ENCODE peak calls at places on chromosomes 12 and 14, in ten cellular contexts. K is naive thymus-derived CD4-positive, alpha-beta T cell; G is effector memory CD4-positive, alpha-beta T cell; M is kidney; Z is body of pancreas; S is upper lobe of right lung; H is left lung; F is left ventricle myocardium inferior; A is breast epithelium; P is uterus. Q is an unnamed sample.

GRCh38 chr12:44812062-44812461 is 64.1 kb downstream of the NELL2 start:
- DNase-seq in K (no peak), G (no peak), M (no peak), Z (no peak), S (no peak), H (no peak), F (no peak), A (no peak), P (no peak), Q (no peak)

GRCh38 chr14:31400031-31400638 is 20.2 kb downstream of the HEATR5A start:
- DNase-seq in K (no peak), G (no peak), M (no peak), Z (no peak), S (no peak), H (no peak), F (no peak), A (no peak), P (no peak), Q (no peak)

GRCh38 chr12:132398386-132398991 is 69.1 kb upstream of the GALNT9 start:
- DNase-seq in K (no peak), G (no peak), M (peak; percentile 68), Z (no peak), S (no peak), H (peak; percentile 78), F (peak; percentile 11), A (no peak), P (no peak), Q (no peak)

GRCh38 chr12:85603556-85603955 is 232.7 kb downstream of the RASSF9 start:
- DNase-seq in K (no peak), G (no peak), M (no peak), Z (no peak), S (no peak), H (no peak), F (no peak), A (no peak), P (no peak), Q (no peak)

GRCh38 chr14:93037354-93037753 is 78.4 kb downstream of the ITPK1 start:
- DNase-seq in K (no peak), G (no peak), M (no peak), Z (no peak), S (no peak), H (peak; percentile 37), F (no peak), A (no peak), P (no peak), Q (no peak)

GRCh38 chr12:110001596-110001995 is 2.4 kb downstream of the ANKRD13A start:
- DNase-seq in K (no peak), G (no peak), M (no peak), Z (no peak), S (no peak), H (no peak), F (no peak), A (no peak), P (no peak), Q (no peak)

GRCh38 chr14:37081220-37081619 is 91.2 kb downstream of the SLC25A21 start:
- DNase-seq in K (no peak), G (no peak), M (no peak), Z (no peak), S (no peak), H (no peak), F (no peak), A (no peak), P (no peak), Q (no peak)

GRCh38 chr14:64324461-64325255 is 30.5 kb upstream of the ESR2 start:
- DNase-seq in K (no peak), G (no peak), M (no peak), Z (no peak), S (no peak), H (no peak), F (no peak), A (no peak), P (no peak), Q (no peak)

GRCh38 chr14:40983604-40984003 is 623.1 kb upstream of the LRFN5 start:
- DNase-seq in K (no peak), G (no peak), M (no peak), Z (no peak), S (no peak), H (no peak), F (no peak), A (no peak), P (no peak), Q (no peak)

GRCh38 chr12:118334939-118335567 is 37.7 kb downstream of the TAOK3 start:
- DNase-seq in K (no peak), G (no peak), M (no peak), Z (no peak), S (peak; percentile 83), H (no peak), F (no peak), A (no peak), P (no peak), Q (no peak)

GRCh38 chr14:105525326-105525725 is 1.1 kb upstream of the TMEM121 start:
- DNase-seq in K (no peak), G (no peak), M (peak; percentile 23), Z (no peak), S (peak; percentile 40), H (no peak), F (no peak), A (no peak), P (no peak), Q (no peak)

GRCh38 chr12:38411426-38411825 is 94.9 kb downstream of the ALG10B start:
- DNase-seq in K (no peak), G (no peak), M (no peak), Z (no peak), S (no peak), H (no peak), F (no peak), A (no peak), P (no peak), Q (no peak)

DNA sequence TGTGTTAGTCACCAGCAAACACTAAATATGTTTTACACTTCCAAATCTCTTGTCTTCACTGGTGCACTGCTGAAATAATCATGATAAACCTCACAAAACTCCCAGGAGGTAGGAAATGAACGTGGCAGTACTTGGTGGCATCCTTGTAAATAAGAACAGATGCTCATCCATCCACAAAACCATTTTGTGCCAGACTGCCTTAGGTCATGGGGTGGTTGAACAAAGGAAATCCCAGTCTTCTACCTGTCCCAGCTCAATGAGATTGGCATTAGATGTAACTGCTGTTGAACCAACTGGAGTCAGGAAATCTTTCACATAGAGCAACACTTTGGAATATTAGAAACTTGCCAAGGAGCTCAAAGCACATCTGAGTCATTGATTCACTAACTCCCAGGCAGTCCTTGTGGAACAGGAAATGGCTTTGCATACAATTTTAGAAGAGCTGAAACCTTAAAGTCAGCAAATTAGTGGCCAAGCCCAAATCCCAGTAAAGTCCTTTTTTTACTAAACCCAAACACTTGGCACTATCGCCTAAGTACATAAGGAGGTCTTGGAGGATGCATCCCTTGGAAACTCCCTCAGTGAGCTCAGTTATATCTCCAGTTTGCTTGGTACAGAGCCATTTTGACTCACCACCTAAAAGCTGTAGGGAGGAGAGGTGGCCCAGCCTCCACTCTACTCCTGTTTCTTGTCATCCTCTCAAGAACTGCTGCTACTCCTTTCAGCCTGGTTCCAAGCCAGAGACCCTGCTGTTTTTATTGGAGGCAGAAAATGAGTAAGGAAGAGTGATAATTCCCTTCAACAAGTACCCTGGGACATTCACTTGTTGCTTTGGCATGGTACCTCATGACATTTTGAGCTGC is 208.0 kb downstream of the NOVA1 start:
- DNase-seq in K (no peak), G (no peak), M (no peak), Z (no peak), S (no peak), H (no peak), F (no peak), A (no peak), P (peak; percentile 54), Q (no peak)
- H3K9me3 ChIP-seq in K (no peaks in the 10 kb centered on the region), G (no peaks in the 10 kb centered on the region), M (no peaks in the 10 kb centered on the region), Z (no peaks in the 10 kb centered on the region), S (no peaks in the 10 kb centered on the region), H (no peaks in the 10 kb centered on the region), F (no peaks in the 10 kb centered on the region), A (no peaks in the 10 kb centered on the region), P (no peaks in the 10 kb centered on the region), Q (no peaks in the 10 kb centered on the region)

GRCh38 chr12:1931642-1932041 is 13.2 kb upstream of the CACNA2D4 start:
- DNase-seq in K (no peak), G (no peak), M (no peak), Z (no peak), S (no peak), H (no peak), F (no peak), A (no peak), P (no peak), Q (no peak)

GRCh38 chr12:1929241-1929984 is 11.0 kb upstream of the CACNA2D4 start:
- DNase-seq in K (peak; percentile 17), G (no peak), M (no peak), Z (no peak), S (no peak), H (no peak), F (no peak), A (no peak), P (peak; percentile 4), Q (no peak)

GRCh38 chr12:1932264-1932777 is 13.9 kb upstream of the CACNA2D4 start:
- DNase-seq in K (peak; percentile 6), G (no peak), M (no peak), Z (no peak), S (peak; percentile 68), H (no peak), F (peak; percentile 75), A (peak; percentile 69), P (peak; percentile 63), Q (no peak)

GRCh38 chr12:1929985-1930815 is 11.7 kb upstream of the CACNA2D4 start:
- DNase-seq in K (peak; percentile 4), G (no peak), M (no peak), Z (no peak), S (peak; percentile 29), H (no peak), F (no peak), A (no peak), P (peak; percentile 10), Q (no peak)

GRCh38 chr12:1930816-1931597 is 12.6 kb upstream of the CACNA2D4 start:
- DNase-seq in K (peak; percentile 10), G (no peak), M (no peak), Z (no peak), S (peak; percentile 59), H (no peak), F (no peak), A (no peak), P (peak; percentile 4), Q (no peak)
- H3K4me3 ChIP-seq in K (no peak overlapping the region), G (no peak overlapping the region), M (no peak overlapping the region), Z (no peak overlapping the region), S (no peak overlapping the region), H (no peak overlapping the region), F (no peak overlapping the region), A (no peak overlapping the region), P (no peak overlapping the region), Q (no peak overlapping the region)

GRCh38 chr12:113152835-113153814 is 3.6 kb downstream of the CFAP73 start:
- DNase-seq in K (peak; percentile 64), G (peak; percentile 47), M (peak; percentile 90), Z (peak; percentile 65), S (peak; percentile 88), H (peak; percentile 90), F (peak; percentile 68), A (peak; percentile 66), P (peak; percentile 43), Q (peak; percentile 61)
- H3K4me1 ChIP-seq in K (peaks cover 19% of the 10 kb centered on the region), G (peaks cover 18% of the 10 kb centered on the region), M (no peaks in the 10 kb centered on the region), Z (peaks cover 32% of the 10 kb centered on the region), S (peaks cover 18% of the 10 kb centered on the region), H (peaks cover 22% of the 10 kb centered on the region), F (peaks cover 28% of the 10 kb centered on the region), A (no peaks in the 10 kb centered on the region), P (peaks cover 12% of the 10 kb centered on the region), Q (peaks cover 22% of the 10 kb centered on the region)

DNA sequence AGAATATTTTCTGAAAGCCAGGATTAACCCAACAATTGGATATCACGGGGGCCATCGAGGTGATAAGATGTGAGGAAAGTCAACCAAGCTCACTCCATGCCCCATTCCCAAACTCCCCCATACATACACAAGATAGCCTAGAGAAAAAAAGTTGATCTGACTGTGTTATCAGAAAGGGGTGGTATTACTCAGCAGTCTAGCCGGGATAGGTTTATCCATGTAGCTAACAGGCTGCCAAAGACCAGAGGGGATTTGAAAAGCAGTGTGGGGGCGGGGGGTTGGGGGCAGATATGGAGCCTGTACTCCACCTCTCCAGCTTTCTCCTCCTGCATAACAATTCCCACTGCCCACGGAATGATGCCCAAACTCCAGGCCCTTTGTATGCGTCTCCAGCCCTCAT is 13.2 kb upstream of the MAP1LC3B2 start:
- DNase-seq in K (no peak), G (no peak), M (no peak), Z (no peak), S (no peak), H (no peak), F (no peak), A (no peak), P (no peak), Q (no peak)
- H3K9me3 ChIP-seq in K (no peaks in the 10 kb centered on the region), G (no peaks in the 10 kb centered on the region), M (no peaks in the 10 kb centered on the region), Z (no peaks in the 10 kb centered on the region), S (no peaks in the 10 kb centered on the region), H (no peaks in the 10 kb centered on the region), F (no peaks in the 10 kb centered on the region), A (no peaks in the 10 kb centered on the region), P (no peaks in the 10 kb centered on the region), Q (no peaks in the 10 kb centered on the region)

Q was measured in CD8-positive, alpha-beta T cell.